ENCODE peak calls at places on chromosomes 2 and 18, in eight cellular contexts. H, X, P, C, J, I, L and E are unnamed samples.

GRCh38 chr2:15259356-15259756 is 301.8 kb downstream of the NBAS start:
- DNase-seq in H (no peak), X (peak), P (no peak), C (no peak), J (no peak), I (no peak), L (no peak), E (no peak)

GRCh38 chr18:67132919-67133318 is 383.6 kb downstream of the DSEL start:
- DNase-seq in H (no peak), X (no peak), P (no peak), C (no peak), J (no peak), I (no peak), L (no peak), E (no peak)

GRCh38 chr18:49878996-49879585 is 65.8 kb upstream of the ACAA2 start:
- DNase-seq in H (no peak), X (no peak), P (no peak), C (no peak), J (no peak), I (no peak), L (no peak), E (no peak)

GRCh38 chr2:127651987-127652550 is 6.1 kb downstream of the GPR17 start:
- DNase-seq in H (no peak), X (no peak), P (no peak), C (no peak), J (no peak), I (no peak), L (no peak), E (no peak)

GRCh38 chr2:42961385-42961800 is 169.0 kb upstream of the HAAO start:
- DNase-seq in H (no peak), X (peak), P (no peak), C (no peak), J (no peak), I (no peak), L (peak), E (no peak)

GRCh38 chr2:28348149-28348567 is 44.5 kb upstream of the FOSL2 start:
- DNase-seq in H (no peak), X (no peak), P (no peak), C (peak), J (no peak), I (no peak), L (no peak), E (no peak)

GRCh38 chr2:53848062-53848461 is 11.7 kb downstream of the GPR75 start:
- DNase-seq in H (no peak), X (no peak), P (no peak), C (no peak), J (no peak), I (no peak), L (no peak), E (no peak)

GRCh38 chr2:197994751-197995150 is 190.4 kb downstream of the PLCL1 start:
- DNase-seq in H (no peak), X (no peak), P (no peak), C (no peak), J (no peak), I (no peak), L (no peak), E (no peak)

GRCh38 chr2:68045337-68045736 is 17.5 kb downstream of the C1D start:
- DNase-seq in H (no peak), X (no peak), P (peak), C (no peak), J (no peak), I (no peak), L (no peak), E (no peak)

GRCh38 chr2:229695971-229696370 is 18.4 kb downstream of the DNER start:
- DNase-seq in H (no peak), X (no peak), P (no peak), C (no peak), J (no peak), I (no peak), L (no peak), E (no peak)

GRCh38 chr2:191657977-191658376 is 20.0 kb upstream of the NABP1 start:
- DNase-seq in H (no peak), X (no peak), P (peak), C (no peak), J (no peak), I (no peak), L (peak), E (peak)

GRCh38 chr2:176445831-176446433 is 176.7 kb downstream of the MTX2 start:
- DNase-seq in H (no peak), X (no peak), P (peak), C (no peak), J (no peak), I (no peak), L (no peak), E (no peak)

GRCh38 chr18:13374468-13375301 is 156.1 kb downstream of the LDLRAD4 start:
- DNase-seq in H (peak), X (peak), P (no peak), C (no peak), J (no peak), I (no peak), L (no peak), E (no peak)

GRCh38 chr2:202096736-202097135 is 23.7 kb downstream of the KIAA2012 start:
- DNase-seq in H (no peak), X (no peak), P (peak), C (no peak), J (no peak), I (no peak), L (no peak), E (no peak)

GRCh38 chr2:99431587-99432275 is 58.1 kb downstream of the REV1 start:
- DNase-seq in H (no peak), X (no peak), P (no peak), C (no peak), J (no peak), I (no peak), L (no peak), E (peak)

GRCh38 chr2:20448246-20449046 is 1.6 kb downstream of the RHOB start:
- DNase-seq in H (peak), X (peak), P (no peak), C (no peak), J (no peak), I (no peak), L (no peak), E (no peak)

GRCh38 chr2:130307850-130308249 is 34.8 kb upstream of the IMP4 start:
- DNase-seq in H (no peak), X (no peak), P (no peak), C (no peak), J (no peak), I (no peak), L (no peak), E (no peak)

GRCh38 chr2:26740890-26741302 is 23.2 kb upstream of the SLC35F6 start:
- DNase-seq in H (no peak), X (peak), P (no peak), C (no peak), J (no peak), I (no peak), L (no peak), E (no peak)

GRCh38 chr2:201837391-201837790 is 31.1 kb downstream of the CDK15 start:
- DNase-seq in H (no peak), X (no peak), P (no peak), C (no peak), J (no peak), I (no peak), L (no peak), E (no peak)

GRCh38 chr2:233439191-233439590 is 84.9 kb downstream of the DGKD start:
- DNase-seq in H (no peak), X (no peak), P (peak), C (no peak), J (no peak), I (no peak), L (no peak), E (no peak)

GRCh38 chr2:167335627-167336026 is 447.3 kb downstream of the XIRP2 start:
- DNase-seq in H (no peak), X (no peak), P (peak), C (no peak), J (no peak), I (no peak), L (no peak), E (no peak)